ENCODE peak calls at places on chromosomes 12 and 14, in ten cellular contexts. One of them, this sample, is unnamed.
A peak's percentile ranks its signal among the peaks of the same experiment; 100 is the strongest.

GRCh38 chr14:90848944-90849731 is 32.9 kb upstream of the TTC7B start:
- DNase-seq in testis: no peak
- DNase-seq in lower lobe of right lung: no peak
- DNase-seq in naive thymus-derived CD4-positive, alpha-beta T cell: no peak
- DNase-seq in AG04449: no peak
- DNase-seq in IMR-90: peak; percentile 49
- DNase-seq in stomach: no peak
- DNase-seq in heart left ventricle: no peak
- DNase-seq in AG04450: no peak
- DNase-seq in psoas muscle: no peak
- DNase-seq in this sample: no peak

GRCh38 chr12:132285991-132286681 is 43.3 kb downstream of the GALNT9 start:
- DNase-seq in testis: peak; percentile 85
- DNase-seq in lower lobe of right lung: peak; percentile 69
- DNase-seq in naive thymus-derived CD4-positive, alpha-beta T cell: no peak
- DNase-seq in AG04449: no peak
- DNase-seq in IMR-90: peak; percentile 21
- DNase-seq in stomach: peak; percentile 48
- DNase-seq in heart left ventricle: peak; percentile 53
- DNase-seq in AG04450: peak; percentile 3
- DNase-seq in psoas muscle: peak; percentile 64
- DNase-seq in this sample: peak; percentile 50

GRCh38 chr12:115871714-115872113 is 405.8 kb downstream of the MED13L start:
- DNase-seq in testis: peak; percentile 31
- DNase-seq in lower lobe of right lung: no peak
- DNase-seq in naive thymus-derived CD4-positive, alpha-beta T cell: no peak
- DNase-seq in AG04449: no peak
- DNase-seq in IMR-90: peak; percentile 21
- DNase-seq in stomach: no peak
- DNase-seq in heart left ventricle: no peak
- DNase-seq in AG04450: no peak
- DNase-seq in psoas muscle: no peak
- DNase-seq in this sample: peak; percentile 53

GRCh38 chr12:6277982-6278438 is 32.5 kb upstream of the PLEKHG6 start:
- DNase-seq in testis: peak; percentile 44
- DNase-seq in lower lobe of right lung: peak; percentile 83
- DNase-seq in naive thymus-derived CD4-positive, alpha-beta T cell: peak; percentile 4
- DNase-seq in AG04449: no peak
- DNase-seq in IMR-90: no peak
- DNase-seq in stomach: peak; percentile 68
- DNase-seq in heart left ventricle: no peak
- DNase-seq in AG04450: no peak
- DNase-seq in psoas muscle: no peak
- DNase-seq in this sample: peak; percentile 71

GRCh38 chr12:42603246-42603645 is 13.7 kb upstream of the PRICKLE1 start:
- DNase-seq in testis: no peak
- DNase-seq in lower lobe of right lung: no peak
- DNase-seq in naive thymus-derived CD4-positive, alpha-beta T cell: no peak
- DNase-seq in AG04449: no peak
- DNase-seq in IMR-90: no peak
- DNase-seq in stomach: no peak
- DNase-seq in heart left ventricle: no peak
- DNase-seq in AG04450: no peak
- DNase-seq in psoas muscle: no peak
- DNase-seq in this sample: no peak

GRCh38 chr12:48069253-48069652 is 36.6 kb downstream of the SENP1 start:
- DNase-seq in testis: no peak
- DNase-seq in lower lobe of right lung: no peak
- DNase-seq in naive thymus-derived CD4-positive, alpha-beta T cell: no peak
- DNase-seq in AG04449: no peak
- DNase-seq in IMR-90: peak; percentile 10
- DNase-seq in stomach: no peak
- DNase-seq in heart left ventricle: no peak
- DNase-seq in AG04450: no peak
- DNase-seq in psoas muscle: no peak
- DNase-seq in this sample: no peak

GRCh38 chr12:104684884-104685283 is 228.1 kb downstream of the CHST11 start:
- DNase-seq in testis: no peak
- DNase-seq in lower lobe of right lung: no peak
- DNase-seq in naive thymus-derived CD4-positive, alpha-beta T cell: no peak
- DNase-seq in AG04449: peak; percentile 47
- DNase-seq in IMR-90: peak; percentile 67
- DNase-seq in stomach: no peak
- DNase-seq in heart left ventricle: no peak
- DNase-seq in AG04450: no peak
- DNase-seq in psoas muscle: no peak
- DNase-seq in this sample: no peak

GRCh38 chr14:74965770-74966153 is 10.4 kb upstream of the PGF start:
- DNase-seq in testis: no peak
- DNase-seq in lower lobe of right lung: no peak
- DNase-seq in naive thymus-derived CD4-positive, alpha-beta T cell: no peak
- DNase-seq in AG04449: no peak
- DNase-seq in IMR-90: peak; percentile 39
- DNase-seq in stomach: no peak
- DNase-seq in heart left ventricle: no peak
- DNase-seq in AG04450: no peak
- DNase-seq in psoas muscle: no peak
- DNase-seq in this sample: no peak

DNA sequence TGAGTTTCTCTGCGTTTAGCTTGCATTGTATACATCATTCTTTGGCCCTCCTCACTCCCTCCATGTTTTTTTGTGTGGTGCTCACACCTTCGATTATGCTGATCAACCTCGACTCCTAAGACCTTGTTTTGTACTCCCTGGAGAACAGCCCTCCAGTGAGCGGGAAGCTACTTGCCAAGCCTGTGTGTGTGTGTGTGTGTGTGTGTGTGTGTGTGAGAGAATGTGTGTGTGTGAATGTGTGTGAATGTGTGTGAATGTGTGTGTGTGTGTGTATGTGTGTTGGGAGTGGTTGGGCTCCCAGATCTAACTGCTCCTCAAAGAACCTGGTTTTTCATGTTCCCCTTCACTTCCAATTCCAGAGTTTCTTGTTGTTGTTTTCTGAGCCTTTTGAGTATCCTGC is 6.0 kb downstream of the NYNRIN start:
- DNase-seq in testis: no peak
- DNase-seq in lower lobe of right lung: no peak
- DNase-seq in naive thymus-derived CD4-positive, alpha-beta T cell: no peak
- DNase-seq in AG04449: no peak
- DNase-seq in IMR-90: no peak
- DNase-seq in stomach: no peak
- DNase-seq in heart left ventricle: no peak
- DNase-seq in AG04450: no peak
- DNase-seq in psoas muscle: no peak
- DNase-seq in this sample: no peak
- H3K4me3 ChIP-seq in testis: no peak overlapping the region
- H3K4me3 ChIP-seq in lower lobe of right lung: no peak overlapping the region
- H3K4me3 ChIP-seq in naive thymus-derived CD4-positive, alpha-beta T cell: no peak overlapping the region
- H3K4me3 ChIP-seq in AG04449: no peak overlapping the region
- H3K4me3 ChIP-seq in IMR-90: no peak overlapping the region
- H3K4me3 ChIP-seq in stomach: no peak overlapping the region
- H3K4me3 ChIP-seq in heart left ventricle: no peak overlapping the region
- H3K4me3 ChIP-seq in AG04450: no peak overlapping the region
- H3K4me3 ChIP-seq in psoas muscle: no peak overlapping the region
- H3K4me3 ChIP-seq in this sample: no peak overlapping the region

GRCh38 chr14:68362841-68363240 is 430.0 kb downstream of the ZFP36L1 start:
- DNase-seq in testis: no peak
- DNase-seq in lower lobe of right lung: no peak
- DNase-seq in naive thymus-derived CD4-positive, alpha-beta T cell: peak; percentile 21
- DNase-seq in AG04449: no peak
- DNase-seq in IMR-90: no peak
- DNase-seq in stomach: no peak
- DNase-seq in heart left ventricle: no peak
- DNase-seq in AG04450: no peak
- DNase-seq in psoas muscle: no peak
- DNase-seq in this sample: no peak

GRCh38 chr14:68364823-68365222 is 428.0 kb downstream of the ZFP36L1 start:
- DNase-seq in testis: no peak
- DNase-seq in lower lobe of right lung: no peak
- DNase-seq in naive thymus-derived CD4-positive, alpha-beta T cell: no peak
- DNase-seq in AG04449: no peak
- DNase-seq in IMR-90: no peak
- DNase-seq in stomach: no peak
- DNase-seq in heart left ventricle: no peak
- DNase-seq in AG04450: no peak
- DNase-seq in psoas muscle: no peak
- DNase-seq in this sample: no peak

GRCh38 chr14:68363401-68363800 is 429.5 kb downstream of the ZFP36L1 start:
- DNase-seq in testis: no peak
- DNase-seq in lower lobe of right lung: peak; percentile 53
- DNase-seq in naive thymus-derived CD4-positive, alpha-beta T cell: no peak
- DNase-seq in AG04449: no peak
- DNase-seq in IMR-90: no peak
- DNase-seq in stomach: no peak
- DNase-seq in heart left ventricle: no peak
- DNase-seq in AG04450: no peak
- DNase-seq in psoas muscle: no peak
- DNase-seq in this sample: no peak

GRCh38 chr14:68365228-68365627 is 427.6 kb downstream of the ZFP36L1 start:
- DNase-seq in testis: no peak
- DNase-seq in lower lobe of right lung: no peak
- DNase-seq in naive thymus-derived CD4-positive, alpha-beta T cell: no peak
- DNase-seq in AG04449: no peak
- DNase-seq in IMR-90: peak; percentile 82
- DNase-seq in stomach: no peak
- DNase-seq in heart left ventricle: no peak
- DNase-seq in AG04450: peak; percentile 16
- DNase-seq in psoas muscle: no peak
- DNase-seq in this sample: no peak

GRCh38 chr14:68363841-68364711 is 428.8 kb downstream of the ZFP36L1 start:
- DNase-seq in testis: no peak
- DNase-seq in lower lobe of right lung: peak; percentile 72
- DNase-seq in naive thymus-derived CD4-positive, alpha-beta T cell: no peak
- DNase-seq in AG04449: no peak
- DNase-seq in IMR-90: peak; percentile 62
- DNase-seq in stomach: no peak
- DNase-seq in heart left ventricle: peak; percentile 76
- DNase-seq in AG04450: no peak
- DNase-seq in psoas muscle: peak; percentile 67
- DNase-seq in this sample: no peak
- H3K4me3 ChIP-seq in testis: no peak overlapping the region
- H3K4me3 ChIP-seq in lower lobe of right lung: no peak overlapping the region
- H3K4me3 ChIP-seq in naive thymus-derived CD4-positive, alpha-beta T cell: no peak overlapping the region
- H3K4me3 ChIP-seq in AG04449: no peak overlapping the region
- H3K4me3 ChIP-seq in IMR-90: no peak overlapping the region
- H3K4me3 ChIP-seq in stomach: no peak overlapping the region
- H3K4me3 ChIP-seq in heart left ventricle: no peak overlapping the region
- H3K4me3 ChIP-seq in AG04450: no peak overlapping the region
- H3K4me3 ChIP-seq in psoas muscle: no peak overlapping the region
- H3K4me3 ChIP-seq in this sample: no peak overlapping the region

GRCh38 chr12:9992296-9992695 is 6.6 kb downstream of the CLEC1B start:
- DNase-seq in testis: no peak
- DNase-seq in lower lobe of right lung: no peak
- DNase-seq in naive thymus-derived CD4-positive, alpha-beta T cell: no peak
- DNase-seq in AG04449: no peak
- DNase-seq in IMR-90: no peak
- DNase-seq in stomach: no peak
- DNase-seq in heart left ventricle: no peak
- DNase-seq in AG04450: no peak
- DNase-seq in psoas muscle: no peak
- DNase-seq in this sample: no peak
- H3K4me3 ChIP-seq in testis: no peak overlapping the region
- H3K4me3 ChIP-seq in lower lobe of right lung: no peak overlapping the region
- H3K4me3 ChIP-seq in naive thymus-derived CD4-positive, alpha-beta T cell: no peak overlapping the region
- H3K4me3 ChIP-seq in AG04449: no peak overlapping the region
- H3K4me3 ChIP-seq in IMR-90: no peak overlapping the region
- H3K4me3 ChIP-seq in stomach: no peak overlapping the region
- H3K4me3 ChIP-seq in heart left ventricle: no peak overlapping the region
- H3K4me3 ChIP-seq in AG04450: no peak overlapping the region
- H3K4me3 ChIP-seq in psoas muscle: no peak overlapping the region
- H3K4me3 ChIP-seq in this sample: no peak overlapping the region

GRCh38 chr14:69572634-69573135 is 2.0 kb downstream of the CCDC177 start:
- DNase-seq in testis: no peak
- DNase-seq in lower lobe of right lung: no peak
- DNase-seq in naive thymus-derived CD4-positive, alpha-beta T cell: no peak
- DNase-seq in AG04449: no peak
- DNase-seq in IMR-90: no peak
- DNase-seq in stomach: no peak
- DNase-seq in heart left ventricle: no peak
- DNase-seq in AG04450: no peak
- DNase-seq in psoas muscle: no peak
- DNase-seq in this sample: no peak
- H3K4me3 ChIP-seq in testis: peak overlapping the region; percentile 39
- H3K4me3 ChIP-seq in lower lobe of right lung: peak overlapping the region; percentile 54
- H3K4me3 ChIP-seq in naive thymus-derived CD4-positive, alpha-beta T cell: no peak overlapping the region
- H3K4me3 ChIP-seq in AG04449: no peak overlapping the region
- H3K4me3 ChIP-seq in IMR-90: peak overlapping the region; percentile 43
- H3K4me3 ChIP-seq in stomach: peak overlapping the region; percentile 51
- H3K4me3 ChIP-seq in heart left ventricle: peak overlapping the region; percentile 43
- H3K4me3 ChIP-seq in AG04450: peak overlapping the region; percentile 22
- H3K4me3 ChIP-seq in psoas muscle: peak overlapping the region; percentile 66
- H3K4me3 ChIP-seq in this sample: no peak overlapping the region

DNA sequence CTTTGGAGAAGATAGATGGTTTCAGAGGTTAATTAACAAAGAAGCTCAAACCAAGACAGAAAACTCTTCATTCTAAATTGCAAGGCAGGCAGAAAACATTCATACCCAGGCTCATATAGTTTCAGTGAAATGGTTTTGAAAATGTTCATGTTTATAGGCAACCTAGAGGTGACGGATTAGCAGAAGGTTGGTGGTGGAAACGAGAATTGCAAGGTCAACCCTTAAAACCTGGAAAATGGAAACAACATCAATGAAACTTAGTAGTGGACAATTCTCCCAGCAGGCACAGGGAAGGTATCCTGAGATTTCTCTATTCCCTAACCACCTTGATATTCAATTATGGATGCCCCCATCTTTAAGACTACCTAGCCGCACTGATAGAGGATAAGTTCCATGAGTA is 965 bp downstream of the CD163 start:
- DNase-seq in testis: no peak
- DNase-seq in lower lobe of right lung: no peak
- DNase-seq in naive thymus-derived CD4-positive, alpha-beta T cell: no peak
- DNase-seq in AG04449: no peak
- DNase-seq in IMR-90: no peak
- DNase-seq in stomach: no peak
- DNase-seq in heart left ventricle: no peak
- DNase-seq in AG04450: no peak
- DNase-seq in psoas muscle: no peak
- DNase-seq in this sample: no peak
- H3K4me3 ChIP-seq in testis: no peak overlapping the region
- H3K4me3 ChIP-seq in lower lobe of right lung: peak overlapping the region; percentile 29
- H3K4me3 ChIP-seq in naive thymus-derived CD4-positive, alpha-beta T cell: no peak overlapping the region
- H3K4me3 ChIP-seq in AG04449: no peak overlapping the region
- H3K4me3 ChIP-seq in IMR-90: no peak overlapping the region
- H3K4me3 ChIP-seq in stomach: peak overlapping the region; percentile 3
- H3K4me3 ChIP-seq in heart left ventricle: peak overlapping the region; percentile 24
- H3K4me3 ChIP-seq in AG04450: no peak overlapping the region
- H3K4me3 ChIP-seq in psoas muscle: peak overlapping the region; percentile 37
- H3K4me3 ChIP-seq in this sample: no peak overlapping the region